ENCODE peak calls at places on chromosomes 13 and 19, in five cellular contexts. Y is left ventricle myocardium inferior, M is NCI-H2029, G is T-helper 17 cell, R is GDM1. Z is an unnamed sample.

GRCh38 chr19:32870154-32870573 is 597 bp upstream of the SLC7A9 start:
- DNase-seq in Y (no peak), R (no peak), G (no peak), M (no peak), Z (no peak)

GRCh38 chr19:49950590-49950948 is 10.4 kb downstream of the SIGLEC11 start:
- DNase-seq in Y (no peak), M (no peak), G (no peak), R (no peak), Z (no peak)

GRCh38 chr13:59494151-59494550 is 669.6 kb downstream of the DIAPH3 start:
- DNase-seq in G (no peak), M (no peak), Y (no peak), R (no peak), Z (no peak)

GRCh38 chr13:47136659-47136975 is 239.8 kb upstream of the HTR2A start:
- DNase-seq in M (no peak), R (no peak), Y (no peak), G (no peak), Z (no peak)

GRCh38 chr19:10911579-10912363 is 16.7 kb downstream of the YIPF2 start:
- DNase-seq in Y (no peak), M (no peak), G (no peak), R (no peak), Z (no peak)

GRCh38 chr19:18021121-18021755 is 13.3 kb downstream of the ARRDC2 start:
- DNase-seq in G (peak), R (peak), M (peak), Y (peak), Z (no peak)

GRCh38 chr13:38888309-38888708 is 102.3 kb downstream of the STOML3 start:
- DNase-seq in R (no peak), Y (no peak), G (no peak), M (no peak), Z (no peak)

GRCh38 chr19:5186293-5187050 is 154.1 kb downstream of the PTPRS start:
- DNase-seq in Y (no peak), M (no peak), G (no peak), R (no peak), Z (no peak)

GRCh38 chr13:29749401-29750177 is 100.8 kb downstream of the UBL3 start:
- DNase-seq in G (no peak), M (no peak), R (no peak), Y (no peak), Z (no peak)

GRCh38 chr19:35154535-35155406 is at the start of gene FXYD5:
- DNase-seq in Y (peak), M (no peak), R (peak), G (peak), Z (no peak)

GRCh38 chr13:82766732-82767321 is 1115.4 kb downstream of the SLITRK1 start:
- DNase-seq in G (no peak), M (no peak), Y (no peak), R (no peak), Z (no peak)

GRCh38 chr19:29014857-29015436 is 198.0 kb downstream of the UQCRFS1 start:
- DNase-seq in G (no peak), R (no peak), M (no peak), Y (no peak), Z (no peak)

GRCh38 chr19:23075031-23075733 is 41.6 kb upstream of the ZNF730 start:
- DNase-seq in M (peak), R (no peak), G (no peak), Y (peak), Z (no peak)

GRCh38 chr13:80338781-80339577 is 1.9 kb downstream of the SPRY2 start:
- DNase-seq in M (no peak), Y (peak), R (no peak), G (no peak), Z (no peak)

GRCh38 chr13:25286308-25286968 is 850 bp downstream of the MTMR6 start:
- DNase-seq in Y (no peak), G (peak), R (no peak), M (no peak), Z (no peak)

GRCh38 chr19:48842744-48843162 is 6.5 kb upstream of the HSD17B14 start:
- DNase-seq in Y (no peak), M (peak), R (peak), G (peak), Z (no peak)

GRCh38 chr19:39160523-39160861 is 34.9 kb downstream of the PAK4 start:
- DNase-seq in Y (peak), G (no peak), R (no peak), M (no peak), Z (no peak)

GRCh38 chr13:103471896-103472295 is 405.7 kb upstream of the SLC10A2 start:
- DNase-seq in Y (no peak), G (no peak), M (no peak), R (no peak), Z (no peak)

GRCh38 chr19:17309962-17310461 is 649 bp downstream of the DDA1 start:
- DNase-seq in M (no peak), G (no peak), Y (no peak), R (no peak), Z (no peak)

GRCh38 chr13:54078271-54078670 is 1049.7 kb downstream of the OLFM4 start:
- DNase-seq in Y (no peak), R (no peak), M (no peak), G (no peak), Z (peak)

GRCh38 chr13:74027161-74027779 is 106.9 kb downstream of the KLF12 start:
- DNase-seq in G (no peak), M (no peak), Y (no peak), R (no peak), Z (no peak)

GRCh38 chr19:44993526-44993925 is 7.7 kb upstream of the RELB start:
- DNase-seq in M (no peak), Y (no peak), R (no peak), G (no peak), Z (no peak)

GRCh38 chr13:107585466-107585865 is 629.9 kb downstream of the LIG4 start:
- DNase-seq in G (no peak), M (peak), R (no peak), Y (no peak), Z (no peak)

GRCh38 chr19:4902796-4903195 is at the start of gene ARRDC5:
- DNase-seq in G (no peak), Y (no peak), R (no peak), M (no peak), Z (no peak)

GRCh38 chr13:90352763-90353162 is 994.7 kb upstream of the MIR17HG start:
- DNase-seq in G (no peak), M (no peak), R (no peak), Y (no peak), Z (no peak)

GRCh38 chr19:13850910-13851753 is 25.8 kb upstream of the NANOS3 start:
- DNase-seq in Y (peak), M (no peak), G (peak), R (no peak), Z (no peak)

GRCh38 chr13:100392709-100393630 is 195.6 kb downstream of the GGACT start:
- DNase-seq in Y (peak), M (no peak), R (peak), G (no peak), Z (no peak)